ENCODE peak calls at places on chromosomes 11 and 22, in seven cellular contexts. B, V, S, N, C, M and R are unnamed samples.

GRCh38 chr11:86274999-86275398 is 27.0 kb upstream of the HIKESHI start:
- DNase-seq in B (no peak), V (no peak), S (no peak), N (no peak), C (no peak), M (no peak), R (no peak)

GRCh38 chr22:38086001-38086845 is 2.2 kb upstream of the SLC16A8 start:
- DNase-seq in B (no peak), V (no peak), S (no peak), N (no peak), C (no peak), M (no peak), R (no peak)

GRCh38 chr11:100205926-100206325 is 481.2 kb upstream of the ARHGAP42 start:
- DNase-seq in B (no peak), V (no peak), S (no peak), N (no peak), C (no peak), M (peak), R (no peak)

GRCh38 chr22:40665312-40665711 is 14.0 kb upstream of the MCHR1 start:
- DNase-seq in B (no peak), V (no peak), S (no peak), N (no peak), C (peak), M (no peak), R (no peak)

GRCh38 chr22:37358917-37359316 is 68.4 kb downstream of the ELFN2 start:
- DNase-seq in B (no peak), V (no peak), S (no peak), N (no peak), C (no peak), M (no peak), R (no peak)

GRCh38 chr11:2745511-2745910 is 45.7 kb upstream of the KCNQ1OT1 start:
- DNase-seq in B (no peak), V (no peak), S (no peak), N (no peak), C (no peak), M (no peak), R (no peak)

GRCh38 chr11:69013009-69013951 is at the start of gene MRGPRF:
- DNase-seq in B (no peak), V (peak), S (no peak), N (peak), C (peak), M (no peak), R (no peak)

GRCh38 chr22:47090591-47091240 is 328.3 kb downstream of the TBC1D22A start:
- DNase-seq in B (no peak), V (no peak), S (no peak), N (peak), C (no peak), M (no peak), R (peak)

GRCh38 chr11:34915136-34916013 is 804 bp downstream of the APIP start:
- DNase-seq in B (no peak), V (no peak), S (peak), N (no peak), C (peak), M (no peak), R (no peak)

GRCh38 chr22:45872659-45873263 is 104.2 kb downstream of the WNT7B start:
- DNase-seq in B (no peak), V (no peak), S (no peak), N (no peak), C (no peak), M (no peak), R (no peak)

GRCh38 chr22:36334838-36335603 is 52.7 kb downstream of the MYH9 start:
- DNase-seq in B (peak), V (no peak), S (no peak), N (peak), C (peak), M (peak), R (peak)

GRCh38 chr11:75656044-75656726 is 12.7 kb downstream of the MAP6 start:
- DNase-seq in B (no peak), V (peak), S (no peak), N (no peak), C (no peak), M (no peak), R (no peak)

GRCh38 chr11:122851366-122852011 is 13.2 kb downstream of the CRTAM start:
- DNase-seq in B (no peak), V (no peak), S (no peak), N (no peak), C (no peak), M (no peak), R (no peak)

GRCh38 chr11:62400760-62401159 is 18.1 kb upstream of the SCGB1A1 start:
- DNase-seq in B (no peak), V (peak), S (no peak), N (peak), C (peak), M (no peak), R (no peak)

GRCh38 chr11:41115066-41115465 is 344.4 kb downstream of the LRRC4C start:
- DNase-seq in B (no peak), V (no peak), S (no peak), N (no peak), C (no peak), M (no peak), R (no peak)

GRCh38 chr11:133902506-133902905 is 54.3 kb downstream of the IGSF9B start:
- DNase-seq in B (no peak), V (no peak), S (no peak), N (no peak), C (no peak), M (no peak), R (no peak)

GRCh38 chr11:115500547-115501503 is 3.4 kb downstream of the CADM1 start:
- DNase-seq in B (no peak), V (no peak), S (peak), N (no peak), C (peak), M (no peak), R (peak)

GRCh38 chr11:20000393-20001134 is 159.7 kb downstream of the DBX1 start:
- DNase-seq in B (peak), V (peak), S (no peak), N (no peak), C (peak), M (no peak), R (no peak)

GRCh38 chr11:86978756-86979608 is 23.8 kb upstream of the FZD4 start:
- DNase-seq in B (no peak), V (no peak), S (peak), N (no peak), C (no peak), M (peak), R (peak)

GRCh38 chr11:30314625-30315024 is 8.3 kb upstream of the ARL14EP start:
- DNase-seq in B (no peak), V (no peak), S (no peak), N (no peak), C (no peak), M (no peak), R (no peak)

GRCh38 chr11:11449327-11449726 is 96.3 kb upstream of the CSNK2A3 start:
- DNase-seq in B (no peak), V (no peak), S (no peak), N (no peak), C (no peak), M (no peak), R (no peak)

GRCh38 chr22:44455151-44455962 is 42.7 kb downstream of the RTL6 start:
- DNase-seq in B (no peak), V (no peak), S (no peak), N (no peak), C (no peak), M (no peak), R (no peak)

GRCh38 chr22:47036936-47037485 is 274.6 kb downstream of the TBC1D22A start:
- DNase-seq in B (no peak), V (no peak), S (no peak), N (no peak), C (no peak), M (no peak), R (no peak)

GRCh38 chr11:115297330-115297729 is 206.9 kb downstream of the CADM1 start:
- DNase-seq in B (no peak), V (no peak), S (peak), N (no peak), C (no peak), M (no peak), R (no peak)

GRCh38 chr22:38051900-38052862 is 5.0 kb upstream of the PICK1 start:
- DNase-seq in B (peak), V (peak), S (peak), N (peak), C (peak), M (peak), R (peak)

GRCh38 chr11:11602011-11602410 is 19.8 kb downstream of the GALNT18 start:
- DNase-seq in B (no peak), V (no peak), S (no peak), N (no peak), C (no peak), M (no peak), R (no peak)

GRCh38 chr11:118851970-118852369 is 31.7 kb upstream of the CXCR5 start:
- DNase-seq in B (no peak), V (no peak), S (no peak), N (no peak), C (no peak), M (no peak), R (no peak)

GRCh38 chr11:81987829-81988472 is 745.7 kb downstream of the FAM181B start:
- DNase-seq in B (no peak), V (no peak), S (no peak), N (no peak), C (no peak), M (no peak), R (peak)

GRCh38 chr11:71305041-71305440 is 52.7 kb upstream of the SHANK2 start:
- DNase-seq in B (no peak), V (no peak), S (no peak), N (no peak), C (no peak), M (no peak), R (no peak)